ENCODE peak calls at places on chromosomes 5 and 9, in nine cellular contexts. X, S, R, I, U, H, Z, G and B are unnamed samples.

GRCh38 chr9:129617167-129617566 is 3.7 kb downstream of the C9orf50 start:
- DNase-seq in X (peak; percentile 58), S (no peak), R (no peak), I (peak; percentile 72), U (no peak), H (no peak), Z (no peak), G (peak; percentile 75), B (no peak)

GRCh38 chr9:137053944-137054931 is at the start of gene ENTPD2:
- DNase-seq in X (peak; percentile 94), S (no peak), R (no peak), I (no peak), U (no peak), H (peak; percentile 73), Z (peak; percentile 75), G (no peak), B (no peak)

GRCh38 chr9:98993570-98993945 is 49.9 kb downstream of the COL15A1 start:
- DNase-seq in X (no peak), S (peak; percentile 75), R (no peak), I (no peak), U (no peak), H (peak; percentile 39), Z (peak; percentile 75), G (no peak), B (no peak)

GRCh38 chr9:113911850-113912249 is 35.7 kb downstream of the ZNF618 start:
- DNase-seq in X (no peak), S (peak; percentile 15), R (no peak), I (no peak), U (no peak), H (no peak), Z (no peak), G (no peak), B (no peak)

GRCh38 chr5:153276151-153276550 is 214.3 kb upstream of the GRIA1 start:
- DNase-seq in X (peak; percentile 69), S (no peak), R (no peak), I (no peak), U (no peak), H (no peak), Z (no peak), G (no peak), B (no peak)

GRCh38 chr5:59483971-59484472 is 409.5 kb downstream of the PDE4D start:
- DNase-seq in X (no peak), S (no peak), R (no peak), I (no peak), U (no peak), H (no peak), Z (no peak), G (no peak), B (no peak)

GRCh38 chr9:125932012-125932411 is 184.8 kb downstream of the PBX3 start:
- DNase-seq in X (peak; percentile 99), S (peak; percentile 76), R (no peak), I (peak; percentile 18), U (no peak), H (peak; percentile 17), Z (no peak), G (no peak), B (no peak)

GRCh38 chr5:148733601-148734438 is 79.5 kb upstream of the HTR4 start:
- DNase-seq in X (peak; percentile 60), S (peak; percentile 88), R (peak; percentile 75), I (peak; percentile 28), U (peak; percentile 60), H (peak; percentile 77), Z (peak; percentile 67), G (peak; percentile 71), B (peak; percentile 82)

GRCh38 chr5:36052542-36052941 is 14.1 kb downstream of the UGT3A2 start:
- DNase-seq in X (peak; percentile 21), S (no peak), R (no peak), I (no peak), U (no peak), H (no peak), Z (no peak), G (no peak), B (no peak)

GRCh38 chr5:150126199-150126920 is 29.3 kb downstream of the PDGFRB start:
- DNase-seq in X (no peak), S (no peak), R (no peak), I (no peak), U (no peak), H (no peak), Z (no peak), G (no peak), B (no peak)

GRCh38 chr5:116488334-116488733 is 86.3 kb downstream of the SEMA6A start:
- DNase-seq in X (no peak), S (no peak), R (no peak), I (no peak), U (no peak), H (no peak), Z (no peak), G (no peak), B (no peak)

GRCh38 chr5:56200856-56201638 is 32.1 kb downstream of the ANKRD55 start:
- DNase-seq in X (peak; percentile 80), S (peak; percentile 68), R (no peak), I (peak; percentile 72), U (peak; percentile 45), H (peak; percentile 73), Z (peak; percentile 53), G (peak; percentile 79), B (peak; percentile 60)

GRCh38 chr9:122382901-122383850 is 12.4 kb downstream of the PTGS1 start:
- DNase-seq in X (peak; percentile 60), S (no peak), R (no peak), I (no peak), U (no peak), H (no peak), Z (no peak), G (no peak), B (no peak)
- H3K27ac ChIP-seq in X (peak overlapping the region; percentile 48), S (no peak overlapping the region), R (no peak overlapping the region), I (peak overlapping the region; percentile 84), U (no peak overlapping the region), H (no peak overlapping the region), Z (no peak overlapping the region), G (no peak overlapping the region), B (no peak overlapping the region)

GRCh38 chr9:107637421-107638420 is 148.2 kb upstream of the KLF4 start:
- DNase-seq in X (peak; percentile 84), S (peak; percentile 90), R (peak; percentile 86), I (peak; percentile 78), U (peak; percentile 94), H (peak; percentile 75), Z (peak; percentile 87), G (peak; percentile 67), B (peak; percentile 90)

GRCh38 chr9:107638496-107638895 is 148.9 kb upstream of the KLF4 start:
- DNase-seq in X (no peak), S (no peak), R (no peak), I (no peak), U (no peak), H (no peak), Z (no peak), G (no peak), B (no peak)

GRCh38 chr9:107635803-107636174 is 146.2 kb upstream of the KLF4 start:
- DNase-seq in X (no peak), S (no peak), R (no peak), I (no peak), U (no peak), H (no peak), Z (no peak), G (no peak), B (no peak)

GRCh38 chr9:107635137-107635802 is 145.7 kb upstream of the KLF4 start:
- DNase-seq in X (no peak), S (no peak), R (no peak), I (no peak), U (no peak), H (no peak), Z (no peak), G (no peak), B (peak; percentile 5)

GRCh38 chr9:107636596-107637405 is 147.2 kb upstream of the KLF4 start:
- DNase-seq in X (no peak), S (no peak), R (no peak), I (no peak), U (no peak), H (no peak), Z (no peak), G (no peak), B (no peak)
- H3K27ac ChIP-seq in X (peak overlapping the region; percentile 56), S (peak overlapping the region; percentile 98), R (peak overlapping the region; percentile 94), I (peak overlapping the region; percentile 89), U (peak overlapping the region; percentile 100), H (peak overlapping the region; percentile 29), Z (peak overlapping the region; percentile 96), G (peak overlapping the region; percentile 62), B (peak overlapping the region; percentile 83)

DNA sequence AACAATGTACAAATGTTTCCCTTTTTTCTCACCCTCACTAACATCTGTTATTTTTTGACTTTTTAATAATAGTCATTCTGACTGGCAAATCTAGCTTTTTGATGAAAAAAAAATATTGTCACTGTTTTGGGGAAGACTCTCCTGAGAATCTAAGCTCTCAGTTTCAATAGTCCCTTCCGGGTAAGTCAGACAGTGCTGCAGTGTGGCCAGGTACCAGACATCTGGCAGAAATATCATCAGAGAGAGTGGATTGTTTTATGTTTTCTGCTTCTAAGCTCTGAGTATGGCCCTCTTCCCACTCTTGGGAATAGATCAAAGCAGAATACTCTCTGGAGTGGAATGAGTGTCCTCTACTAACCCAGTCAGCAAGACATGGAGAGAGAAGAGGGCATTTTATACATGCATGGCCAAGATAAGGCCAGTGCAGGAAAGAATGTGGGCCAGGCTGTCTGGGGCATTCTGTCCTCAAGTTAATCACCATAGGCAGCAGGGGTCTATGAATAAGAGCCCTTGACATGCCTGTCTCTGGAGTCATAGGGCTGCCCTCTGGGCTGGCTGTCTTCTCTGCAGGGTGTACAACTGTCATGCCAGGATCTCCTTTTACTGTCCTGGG is 38.5 kb upstream of the OR2S2 start:
- DNase-seq in X (no peak), S (no peak), R (no peak), I (no peak), U (no peak), H (no peak), Z (no peak), G (no peak), B (no peak)
- H3K27ac ChIP-seq in X (no peak overlapping the region), S (no peak overlapping the region), R (no peak overlapping the region), I (no peak overlapping the region), U (no peak overlapping the region), H (no peak overlapping the region), Z (peak overlapping the region; percentile 42), G (no peak overlapping the region), B (no peak overlapping the region)

GRCh38 chr5:37248970-37249819 is at the start of gene CPLANE1:
- DNase-seq in X (peak; percentile 61), S (peak; percentile 82), R (peak; percentile 39), I (peak; percentile 56), U (peak; percentile 89), H (peak; percentile 70), Z (peak; percentile 86), G (peak; percentile 90), B (peak; percentile 45)
- H3K27ac ChIP-seq in X (peak within 1 kb of the TSS; percentile 87), S (peak within 1 kb of the TSS; percentile 77), R (peak within 1 kb of the TSS; percentile 98), I (peak within 1 kb of the TSS; percentile 93), U (peak within 1 kb of the TSS; percentile 86), H (peak within 1 kb of the TSS; percentile 83), Z (peak within 1 kb of the TSS; percentile 94), G (peak within 1 kb of the TSS; percentile 87), B (peak within 1 kb of the TSS; percentile 85)

GRCh38 chr9:79551586-79551985 is 20.2 kb upstream of the TLE4 start:
- DNase-seq in X (no peak), S (no peak), R (no peak), I (no peak), U (no peak), H (no peak), Z (no peak), G (no peak), B (no peak)
- H3K27ac ChIP-seq in X (no peak overlapping the region), S (no peak overlapping the region), R (no peak overlapping the region), I (no peak overlapping the region), U (no peak overlapping the region), H (no peak overlapping the region), Z (no peak overlapping the region), G (no peak overlapping the region), B (no peak overlapping the region)